ENCODE peak calls at places on chromosomes 12 and 14, in seven cellular contexts. C is NCI-H774, K is HTR-8/SVneo, F is sigmoid colon, H is A549, I is ecto neural progenitor cell, J is stromal cell of bone marrow. P is an unnamed sample.
A peak's percentile ranks its signal among the peaks of the same experiment; 100 is the strongest.

GRCh38 chr12:80118565-80119337 is 19.4 kb downstream of the OTOGL start:
- DNase-seq in I (no peak), F (no peak), J (no peak), C (no peak), K (no peak), H (no peak), P (no peak)

GRCh38 chr12:111773801-111774551 is 7.2 kb downstream of the ALDH2 start:
- DNase-seq in J (peak; percentile 68), F (peak; percentile 94), H (peak; percentile 69), I (no peak), K (no peak), C (peak; percentile 21), P (peak; percentile 83)

GRCh38 chr14:51014086-51014485 is 69.8 kb upstream of the PYGL start:
- DNase-seq in I (no peak), K (no peak), J (peak; percentile 87), C (no peak), F (peak; percentile 74), H (no peak), P (no peak)

GRCh38 chr14:72472845-72473244 is 421.1 kb downstream of the DPF3 start:
- DNase-seq in F (no peak), C (no peak), K (no peak), H (peak; percentile 19), J (no peak), I (peak; percentile 10), P (no peak)

GRCh38 chr14:84477996-84478395 is 1051.9 kb upstream of the FLRT2 start:
- DNase-seq in F (no peak), J (no peak), H (no peak), C (no peak), I (no peak), K (no peak), P (no peak)

GRCh38 chr12:76685246-76685678 is 78.7 kb upstream of the ZDHHC17 start:
- DNase-seq in F (no peak), K (no peak), J (peak; percentile 40), H (peak; percentile 18), C (peak; percentile 23), I (peak; percentile 68), P (no peak)

GRCh38 chr14:68908860-68909259 is 70.2 kb downstream of the ACTN1 start:
- DNase-seq in K (no peak), J (no peak), C (no peak), F (no peak), H (no peak), I (no peak), P (no peak)

GRCh38 chr12:80195143-80195726 is 95.9 kb downstream of the OTOGL start:
- DNase-seq in J (no peak), I (no peak), C (peak; percentile 39), K (peak; percentile 28), F (no peak), H (peak; percentile 69), P (no peak)

GRCh38 chr12:106248849-106249371 is 1.1 kb upstream of the CKAP4 start:
- DNase-seq in C (no peak), I (no peak), F (no peak), J (no peak), K (no peak), H (no peak), P (no peak)

GRCh38 chr12:6927379-6927991 is at the start of gene ATN1:
- DNase-seq in K (peak; percentile 70), H (peak; percentile 56), I (peak; percentile 86), C (peak; percentile 49), F (peak; percentile 97), J (peak; percentile 68), P (peak; percentile 94)

GRCh38 chr14:33332497-33332896 is 393.8 kb downstream of the NPAS3 start:
- DNase-seq in I (no peak), K (no peak), H (no peak), F (no peak), J (no peak), C (no peak), P (no peak)